ENCODE peak calls at places on chromosomes 16 and 17, in six cellular contexts. Z, P, L, T, H and A are unnamed samples.

GRCh38 chr17:45123930-45124796 is 8.2 kb downstream of the PLCD3 start:
- DNase-seq in L (no peak), P (no peak), Z (peak; percentile 85), H (no peak), T (peak; percentile 90), A (peak; percentile 75)

GRCh38 chr17:11852911-11853310 is 144.4 kb downstream of the ZNF18 start:
- DNase-seq in P (no peak), Z (no peak), H (no peak), T (no peak), L (no peak), A (no peak)

GRCh38 chr16:58022601-58023371 is 2.8 kb upstream of the MMP15 start:
- DNase-seq in T (peak; percentile 77), Z (peak; percentile 36), H (peak; percentile 87), L (peak; percentile 66), P (peak; percentile 54), A (peak; percentile 85)

GRCh38 chr16:24189941-24190340 is 66.2 kb upstream of the CACNG3 start:
- DNase-seq in H (no peak), P (no peak), Z (no peak), L (no peak), T (no peak), A (no peak)

GRCh38 chr17:34146440-34147043 is 108.5 kb upstream of the CCL2 start:
- DNase-seq in Z (no peak), P (no peak), T (peak; percentile 79), H (peak; percentile 65), L (peak; percentile 51), A (peak; percentile 61)

GRCh38 chr17:40068917-40069750 is 6.4 kb downstream of the THRA start:
- DNase-seq in P (peak; percentile 93), L (peak; percentile 84), H (peak; percentile 93), Z (peak; percentile 92), T (peak; percentile 93), A (peak; percentile 98)

GRCh38 chr17:44170499-44171201 is at the start of gene ASB16:
- DNase-seq in Z (peak; percentile 34), P (no peak), T (peak; percentile 67), H (no peak), L (no peak), A (no peak)

GRCh38 chr16:54542805-54543504 is 256.4 kb upstream of the IRX3 start:
- DNase-seq in L (no peak), Z (no peak), H (no peak), P (no peak), T (no peak), A (no peak)

GRCh38 chr17:28350271-28350670 is 7.1 kb downstream of the POLDIP2 start:
- DNase-seq in Z (no peak), H (no peak), L (no peak), P (no peak), T (no peak), A (no peak)

GRCh38 chr16:54822502-54823291 is 108.0 kb upstream of the IRX5 start:
- DNase-seq in T (no peak), P (no peak), L (no peak), H (no peak), Z (no peak), A (no peak)

GRCh38 chr17:320809-321385 is 31.7 kb downstream of the RPH3AL start:
- DNase-seq in H (peak; percentile 66), L (no peak), T (peak; percentile 70), P (no peak), Z (no peak), A (no peak)

GRCh38 chr17:33908363-33909064 is 346.6 kb upstream of the CCL2 start:
- DNase-seq in Z (no peak), L (no peak), T (no peak), P (no peak), H (no peak), A (no peak)

GRCh38 chr17:80245566-80246265 is 14.9 kb upstream of the RNF213 start:
- DNase-seq in H (no peak), T (no peak), P (no peak), Z (no peak), L (no peak), A (peak; percentile 18)

GRCh38 chr16:10743610-10744369 is at the start of gene NUBP1:
- DNase-seq in P (peak; percentile 100), L (peak; percentile 99), H (peak; percentile 99), T (peak; percentile 99), Z (peak; percentile 99), A (peak; percentile 99)

GRCh38 chr16:31006086-31006385 is 4.4 kb downstream of the STX1B start:
- DNase-seq in T (no peak), Z (no peak), L (no peak), P (no peak), H (no peak), A (no peak)

GRCh38 chr17:21253646-21254441 is 634 bp upstream of the NATD1 start:
- DNase-seq in L (no peak), P (no peak), T (no peak), H (no peak), Z (no peak), A (peak; percentile 44)

GRCh38 chr16:86576591-86577313 is 1.6 kb upstream of the FOXL1 start:
- DNase-seq in H (no peak), P (no peak), L (no peak), T (no peak), Z (no peak), A (peak; percentile 71)

GRCh38 chr17:46031440-46031839 is 32.4 kb downstream of the STH start:
- DNase-seq in P (no peak), T (no peak), Z (no peak), H (no peak), L (no peak), A (no peak)

GRCh38 chr16:86668136-86668535 is 89.8 kb downstream of the FOXL1 start:
- DNase-seq in P (no peak), L (no peak), Z (peak; percentile 54), T (peak; percentile 25), H (no peak), A (no peak)

GRCh38 chr17:7204828-7205461 is 14.7 kb downstream of the DLG4 start:
- DNase-seq in P (peak; percentile 58), L (peak; percentile 74), H (peak; percentile 89), Z (peak; percentile 57), T (peak; percentile 91), A (peak; percentile 97)

GRCh38 chr17:6498798-6499540 is 54.7 kb downstream of the PIMREG start:
- DNase-seq in Z (no peak), T (no peak), P (no peak), H (no peak), L (no peak), A (peak; percentile 3)

GRCh38 chr17:4739122-4740024 is at the start of the genes CXCL16 and ZMYND15:
- DNase-seq in Z (peak; percentile 79), L (peak; percentile 79), T (peak; percentile 90), P (no peak), H (peak; percentile 83), A (peak; percentile 84)

GRCh38 chr17:81942167-81942553 is 4.9 kb downstream of the MYADML2 start:
- DNase-seq in Z (no peak), P (no peak), T (no peak), L (no peak), H (no peak), A (peak; percentile 43)

GRCh38 chr16:3467182-3467581 is 23.7 kb downstream of the NAA60 start:
- DNase-seq in L (no peak), H (no peak), P (no peak), T (no peak), Z (no peak), A (no peak)
- H3K4me1 ChIP-seq in L (peaks cover 36% of the 10 kb centered on the region), H (peaks cover 26% of the 10 kb centered on the region), P (no peaks in the 10 kb centered on the region), T (no peaks in the 10 kb centered on the region), Z (peaks cover 9% of the 10 kb centered on the region), A (peaks cover 30% of the 10 kb centered on the region)

GRCh38 chr17:70796757-70797156 is 627.4 kb downstream of the KCNJ2 start:
- DNase-seq in H (no peak), Z (no peak), P (no peak), L (no peak), T (no peak), A (no peak)
- H3K27me3 ChIP-seq in H (no peaks in the 10 kb centered on the region), Z (no peaks in the 10 kb centered on the region), P (no peaks in the 10 kb centered on the region), L (no peaks in the 10 kb centered on the region), T (no peaks in the 10 kb centered on the region), A (no peaks in the 10 kb centered on the region)

GRCh38 chr17:27076814-27077213 is 217.1 kb upstream of the WSB1 start:
- DNase-seq in Z (no peak), T (no peak), H (no peak), L (no peak), P (no peak), A (no peak)

GRCh38 chr17:27078296-27078695 is 215.6 kb upstream of the WSB1 start:
- DNase-seq in Z (no peak), T (no peak), P (no peak), L (no peak), H (no peak), A (no peak)

GRCh38 chr17:27069842-27070508 is 223.9 kb upstream of the WSB1 start:
- DNase-seq in P (no peak), H (no peak), T (no peak), L (no peak), Z (no peak), A (no peak)

GRCh38 chr17:27070836-27071235 is 223.1 kb upstream of the WSB1 start:
- DNase-seq in Z (no peak), P (no peak), L (no peak), H (no peak), T (no peak), A (no peak)

DNA sequence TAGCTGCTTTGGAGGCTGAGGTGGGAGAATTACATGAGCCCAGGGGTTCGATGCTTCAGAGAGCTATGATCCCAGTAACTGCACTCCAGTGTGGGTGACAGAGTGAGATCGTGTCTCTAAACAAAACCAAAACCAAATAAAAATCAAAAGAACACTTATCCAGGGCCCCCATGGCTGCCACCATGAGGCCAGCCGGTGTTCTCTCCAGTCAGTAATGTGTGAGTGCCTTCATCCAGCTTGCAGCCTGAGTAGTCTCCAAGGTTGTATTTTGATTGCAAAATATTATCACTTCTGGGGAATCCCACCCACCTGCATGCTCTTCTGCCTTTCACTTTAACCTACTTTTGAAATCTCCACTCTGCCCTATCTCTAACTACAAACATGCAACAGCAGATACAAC is 221.0 kb upstream of the WSB1 start:
- DNase-seq in Z (no peak), T (no peak), L (no peak), H (no peak), P (no peak), A (no peak)
- H3K9me3 ChIP-seq in Z (no peaks in the 10 kb centered on the region), T (no peaks in the 10 kb centered on the region), L (no peaks in the 10 kb centered on the region), H (no peaks in the 10 kb centered on the region), P (no peaks in the 10 kb centered on the region), A (no peaks in the 10 kb centered on the region)

GRCh38 chr17:78738698-78739097 is 43.4 kb downstream of the CYTH1 start:
- DNase-seq in T (no peak), H (no peak), L (no peak), P (no peak), Z (no peak), A (no peak)

GRCh38 chr17:78737332-78737731 is 44.7 kb downstream of the CYTH1 start:
- DNase-seq in T (peak; percentile 46), L (no peak), H (no peak), P (no peak), Z (peak; percentile 82), A (no peak)

GRCh38 chr17:78739331-78739853 is 42.7 kb downstream of the CYTH1 start:
- DNase-seq in H (no peak), T (no peak), P (no peak), L (no peak), Z (no peak), A (no peak)

GRCh38 chr17:78736526-78737079 is 45.5 kb downstream of the CYTH1 start:
- DNase-seq in Z (no peak), H (peak; percentile 87), P (peak; percentile 49), T (peak; percentile 86), L (peak; percentile 61), A (peak; percentile 79)

DNA sequence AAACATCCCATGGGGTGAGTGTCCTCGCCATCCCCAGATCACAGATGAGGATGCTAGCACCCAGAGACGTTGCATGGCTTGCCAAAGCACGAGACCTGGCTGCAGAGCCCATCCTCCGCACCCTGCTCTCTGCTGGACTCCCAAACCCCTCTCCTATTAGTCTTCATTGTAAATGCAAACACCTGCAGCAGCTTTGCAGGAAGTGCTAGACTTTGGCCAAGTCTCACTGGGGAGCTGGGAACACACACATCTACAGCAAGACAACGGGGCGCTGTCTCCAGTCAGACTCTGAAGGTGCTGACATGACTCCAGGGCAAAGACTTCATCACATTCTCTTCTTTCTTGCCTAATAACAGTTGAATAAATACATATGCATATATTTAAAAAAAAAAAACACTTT is 43.8 kb downstream of the CYTH1 start:
- DNase-seq in Z (no peak), T (peak; percentile 49), L (no peak), H (no peak), P (no peak), A (no peak)
- H3K4me1 ChIP-seq in Z (peaks cover 28% of the 10 kb centered on the region), T (peaks cover 24% of the 10 kb centered on the region), L (peaks cover 74% of the 10 kb centered on the region), H (peaks cover 31% of the 10 kb centered on the region), P (peaks cover 13% of the 10 kb centered on the region), A (peaks cover 33% of the 10 kb centered on the region)